ENCODE peak calls at places on chromosomes 6 and 20, in six cellular contexts. One of them, this sample, is unnamed.

GRCh38 chr20:61569836-61570235 is 317.8 kb downstream of the CDH4 start:
- DNase-seq in brain microvascular endothelial cell: no peak
- DNase-seq in CD8-positive, alpha-beta T cell: no peak
- DNase-seq in dorsolateral prefrontal cortex: no peak
- DNase-seq in cardiac muscle cell: no peak
- DNase-seq in aorta: peak
- DNase-seq in this sample: no peak

GRCh38 chr6:14828146-14828705 is 417.6 kb upstream of the JARID2 start:
- DNase-seq in aorta: no peak
- DNase-seq in brain microvascular endothelial cell: no peak
- DNase-seq in CD8-positive, alpha-beta T cell: no peak
- DNase-seq in cardiac muscle cell: no peak
- DNase-seq in dorsolateral prefrontal cortex: no peak
- DNase-seq in this sample: no peak

GRCh38 chr6:43978473-43979360 is 148.5 kb downstream of the MRPL14 start:
- DNase-seq in cardiac muscle cell: peak
- DNase-seq in aorta: peak
- DNase-seq in dorsolateral prefrontal cortex: no peak
- DNase-seq in brain microvascular endothelial cell: no peak
- DNase-seq in CD8-positive, alpha-beta T cell: no peak
- DNase-seq in this sample: no peak

GRCh38 chr6:56374841-56375369 is 127.5 kb upstream of the COL21A1 start:
- DNase-seq in cardiac muscle cell: peak
- DNase-seq in dorsolateral prefrontal cortex: no peak
- DNase-seq in CD8-positive, alpha-beta T cell: no peak
- DNase-seq in aorta: no peak
- DNase-seq in brain microvascular endothelial cell: peak
- DNase-seq in this sample: no peak

GRCh38 chr20:23228912-23229311 is 121.7 kb upstream of the NXT1 start:
- DNase-seq in aorta: peak
- DNase-seq in brain microvascular endothelial cell: peak
- DNase-seq in cardiac muscle cell: peak
- DNase-seq in dorsolateral prefrontal cortex: no peak
- DNase-seq in CD8-positive, alpha-beta T cell: no peak
- DNase-seq in this sample: peak

GRCh38 chr6:83978324-83978734 is 55.2 kb upstream of the MRAP2 start:
- DNase-seq in brain microvascular endothelial cell: no peak
- DNase-seq in dorsolateral prefrontal cortex: no peak
- DNase-seq in aorta: no peak
- DNase-seq in CD8-positive, alpha-beta T cell: no peak
- DNase-seq in cardiac muscle cell: no peak
- DNase-seq in this sample: no peak

GRCh38 chr6:19569563-19569962 is 267.6 kb upstream of the ID4 start:
- DNase-seq in aorta: no peak
- DNase-seq in dorsolateral prefrontal cortex: no peak
- DNase-seq in cardiac muscle cell: no peak
- DNase-seq in CD8-positive, alpha-beta T cell: no peak
- DNase-seq in brain microvascular endothelial cell: no peak
- DNase-seq in this sample: no peak

GRCh38 chr6:101391772-101392560 is 1.5 kb upstream of the GRIK2 start:
- DNase-seq in dorsolateral prefrontal cortex: no peak
- DNase-seq in aorta: no peak
- DNase-seq in CD8-positive, alpha-beta T cell: no peak
- DNase-seq in cardiac muscle cell: no peak
- DNase-seq in brain microvascular endothelial cell: no peak
- DNase-seq in this sample: no peak

GRCh38 chr6:32886674-32887383 is 32.8 kb downstream of the PSMB9 start:
- DNase-seq in aorta: no peak
- DNase-seq in brain microvascular endothelial cell: peak
- DNase-seq in CD8-positive, alpha-beta T cell: no peak
- DNase-seq in cardiac muscle cell: peak
- DNase-seq in dorsolateral prefrontal cortex: no peak
- DNase-seq in this sample: peak

GRCh38 chr20:51563597-51564332 is 21.2 kb upstream of the NFATC2 start:
- DNase-seq in CD8-positive, alpha-beta T cell: no peak
- DNase-seq in brain microvascular endothelial cell: peak
- DNase-seq in dorsolateral prefrontal cortex: no peak
- DNase-seq in aorta: peak
- DNase-seq in cardiac muscle cell: peak
- DNase-seq in this sample: no peak

GRCh38 chr6:6843057-6843627 is 254.6 kb downstream of the LY86 start:
- DNase-seq in dorsolateral prefrontal cortex: no peak
- DNase-seq in aorta: no peak
- DNase-seq in CD8-positive, alpha-beta T cell: no peak
- DNase-seq in brain microvascular endothelial cell: no peak
- DNase-seq in cardiac muscle cell: peak
- DNase-seq in this sample: no peak

GRCh38 chr6:116136373-116136772 is 10.4 kb upstream of the COL10A1 start:
- DNase-seq in CD8-positive, alpha-beta T cell: no peak
- DNase-seq in brain microvascular endothelial cell: no peak
- DNase-seq in cardiac muscle cell: no peak
- DNase-seq in dorsolateral prefrontal cortex: no peak
- DNase-seq in aorta: no peak
- DNase-seq in this sample: no peak

GRCh38 chr6:149147939-149148718 is 169.4 kb upstream of the TAB2 start:
- DNase-seq in aorta: no peak
- DNase-seq in cardiac muscle cell: no peak
- DNase-seq in brain microvascular endothelial cell: no peak
- DNase-seq in dorsolateral prefrontal cortex: no peak
- DNase-seq in CD8-positive, alpha-beta T cell: peak
- DNase-seq in this sample: no peak

GRCh38 chr20:58010666-58011065 is 217.8 kb downstream of the ANKRD60 start:
- DNase-seq in aorta: peak
- DNase-seq in dorsolateral prefrontal cortex: no peak
- DNase-seq in cardiac muscle cell: no peak
- DNase-seq in brain microvascular endothelial cell: no peak
- DNase-seq in CD8-positive, alpha-beta T cell: no peak
- DNase-seq in this sample: no peak

GRCh38 chr6:69994251-69994650 is 127.9 kb downstream of the COL19A1 start:
- DNase-seq in dorsolateral prefrontal cortex: no peak
- DNase-seq in brain microvascular endothelial cell: peak
- DNase-seq in CD8-positive, alpha-beta T cell: no peak
- DNase-seq in aorta: no peak
- DNase-seq in cardiac muscle cell: no peak
- DNase-seq in this sample: no peak

GRCh38 chr6:34524989-34525388 is 31.1 kb downstream of the SPDEF start:
- DNase-seq in CD8-positive, alpha-beta T cell: no peak
- DNase-seq in cardiac muscle cell: no peak
- DNase-seq in dorsolateral prefrontal cortex: no peak
- DNase-seq in brain microvascular endothelial cell: no peak
- DNase-seq in aorta: no peak
- DNase-seq in this sample: no peak

GRCh38 chr6:6368684-6369052 is 48.2 kb upstream of the F13A1 start:
- DNase-seq in dorsolateral prefrontal cortex: no peak
- DNase-seq in CD8-positive, alpha-beta T cell: no peak
- DNase-seq in aorta: no peak
- DNase-seq in brain microvascular endothelial cell: no peak
- DNase-seq in cardiac muscle cell: no peak
- DNase-seq in this sample: no peak

GRCh38 chr6:7052441-7052936 is 55.3 kb upstream of the RREB1 start:
- DNase-seq in dorsolateral prefrontal cortex: peak
- DNase-seq in aorta: peak
- DNase-seq in brain microvascular endothelial cell: peak
- DNase-seq in cardiac muscle cell: peak
- DNase-seq in CD8-positive, alpha-beta T cell: peak
- DNase-seq in this sample: peak

GRCh38 chr6:38355519-38355918 is 284.2 kb downstream of the BTBD9 start:
- DNase-seq in cardiac muscle cell: no peak
- DNase-seq in brain microvascular endothelial cell: no peak
- DNase-seq in dorsolateral prefrontal cortex: no peak
- DNase-seq in aorta: no peak
- DNase-seq in CD8-positive, alpha-beta T cell: no peak
- DNase-seq in this sample: no peak

GRCh38 chr6:80566361-80566760 is 459.9 kb downstream of the BCKDHB start:
- DNase-seq in dorsolateral prefrontal cortex: no peak
- DNase-seq in brain microvascular endothelial cell: no peak
- DNase-seq in CD8-positive, alpha-beta T cell: no peak
- DNase-seq in cardiac muscle cell: no peak
- DNase-seq in aorta: no peak
- DNase-seq in this sample: no peak

GRCh38 chr6:138219398-138219797 is 1.1 kb upstream of the PBOV1 start:
- DNase-seq in cardiac muscle cell: no peak
- DNase-seq in CD8-positive, alpha-beta T cell: no peak
- DNase-seq in aorta: no peak
- DNase-seq in brain microvascular endothelial cell: no peak
- DNase-seq in dorsolateral prefrontal cortex: no peak
- DNase-seq in this sample: no peak

GRCh38 chr6:71248306-71248705 is 40.3 kb upstream of the OGFRL1 start:
- DNase-seq in cardiac muscle cell: peak
- DNase-seq in CD8-positive, alpha-beta T cell: no peak
- DNase-seq in brain microvascular endothelial cell: peak
- DNase-seq in dorsolateral prefrontal cortex: no peak
- DNase-seq in aorta: no peak
- DNase-seq in this sample: peak

GRCh38 chr20:35173576-35174192 is 1.8 kb downstream of the PROCR start:
- DNase-seq in CD8-positive, alpha-beta T cell: no peak
- DNase-seq in aorta: no peak
- DNase-seq in cardiac muscle cell: no peak
- DNase-seq in brain microvascular endothelial cell: no peak
- DNase-seq in dorsolateral prefrontal cortex: no peak
- DNase-seq in this sample: no peak

GRCh38 chr6:156718647-156719394 is 58.4 kb upstream of the ARID1B start:
- DNase-seq in aorta: peak
- DNase-seq in cardiac muscle cell: peak
- DNase-seq in dorsolateral prefrontal cortex: peak
- DNase-seq in CD8-positive, alpha-beta T cell: no peak
- DNase-seq in brain microvascular endothelial cell: peak
- DNase-seq in this sample: no peak

GRCh38 chr6:31396422-31397152 is 6.8 kb upstream of the MICA start:
- DNase-seq in cardiac muscle cell: peak
- DNase-seq in aorta: peak
- DNase-seq in brain microvascular endothelial cell: peak
- DNase-seq in dorsolateral prefrontal cortex: peak
- DNase-seq in CD8-positive, alpha-beta T cell: peak
- DNase-seq in this sample: no peak

GRCh38 chr6:74671558-74672025 is 534.3 kb downstream of the COL12A1 start:
- DNase-seq in cardiac muscle cell: peak
- DNase-seq in aorta: no peak
- DNase-seq in dorsolateral prefrontal cortex: no peak
- DNase-seq in CD8-positive, alpha-beta T cell: no peak
- DNase-seq in brain microvascular endothelial cell: peak
- DNase-seq in this sample: peak

GRCh38 chr6:152598421-152598820 is 38.7 kb downstream of the SYNE1 start:
- DNase-seq in aorta: no peak
- DNase-seq in brain microvascular endothelial cell: no peak
- DNase-seq in cardiac muscle cell: peak
- DNase-seq in dorsolateral prefrontal cortex: no peak
- DNase-seq in CD8-positive, alpha-beta T cell: no peak
- DNase-seq in this sample: no peak

GRCh38 chr6:154106251-154106650 is 67.2 kb downstream of the OPRM1 start:
- DNase-seq in brain microvascular endothelial cell: no peak
- DNase-seq in aorta: no peak
- DNase-seq in dorsolateral prefrontal cortex: no peak
- DNase-seq in CD8-positive, alpha-beta T cell: no peak
- DNase-seq in cardiac muscle cell: no peak
- DNase-seq in this sample: no peak

GRCh38 chr20:48789185-48789668 is 38.6 kb downstream of the PREX1 start:
- DNase-seq in brain microvascular endothelial cell: no peak
- DNase-seq in cardiac muscle cell: no peak
- DNase-seq in aorta: no peak
- DNase-seq in CD8-positive, alpha-beta T cell: no peak
- DNase-seq in dorsolateral prefrontal cortex: no peak
- DNase-seq in this sample: no peak

GRCh38 chr6:45786243-45786795 is 229.3 kb downstream of the CLIC5 start:
- DNase-seq in cardiac muscle cell: no peak
- DNase-seq in brain microvascular endothelial cell: no peak
- DNase-seq in CD8-positive, alpha-beta T cell: no peak
- DNase-seq in aorta: no peak
- DNase-seq in dorsolateral prefrontal cortex: no peak
- DNase-seq in this sample: no peak

DNA sequence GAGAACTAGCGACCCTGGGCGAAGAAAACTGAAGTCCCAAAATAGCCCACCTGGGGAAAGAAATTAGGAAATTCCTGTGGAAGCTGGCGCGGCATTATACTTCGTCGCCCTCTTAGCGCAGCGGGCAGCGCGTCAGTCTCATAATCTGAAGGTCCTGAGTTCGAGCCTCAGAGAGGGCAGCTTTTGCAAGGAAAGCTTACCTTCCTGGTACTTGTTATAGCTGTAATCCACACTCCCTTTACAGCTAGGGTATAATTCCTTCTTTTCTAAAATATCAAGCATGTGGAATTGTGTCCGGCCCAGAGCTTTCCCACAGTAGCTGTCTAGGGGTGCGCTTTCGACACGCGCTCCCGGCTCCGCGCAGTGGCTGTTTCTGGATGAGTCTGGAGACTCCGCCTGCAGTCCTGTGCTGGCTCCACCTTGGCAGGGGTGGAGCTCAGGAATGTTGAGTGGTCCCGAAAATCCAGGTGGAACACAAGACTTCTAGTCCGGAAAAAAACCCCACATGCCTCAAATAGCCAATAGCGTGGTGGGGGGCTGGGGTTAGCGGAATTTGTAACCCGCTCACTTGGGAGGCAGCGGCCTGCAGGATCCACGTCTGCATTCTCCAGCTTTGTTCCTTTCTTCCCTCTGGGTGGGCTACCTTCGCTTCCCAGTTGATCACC is 83.7 kb upstream of the ZNF322 start:
- DNase-seq in cardiac muscle cell: peak
- DNase-seq in dorsolateral prefrontal cortex: no peak
- DNase-seq in brain microvascular endothelial cell: peak
- DNase-seq in CD8-positive, alpha-beta T cell: no peak
- DNase-seq in aorta: no peak
- DNase-seq in this sample: peak
- H3K4me3 ChIP-seq in cardiac muscle cell: peak
- H3K4me3 ChIP-seq in dorsolateral prefrontal cortex: no peak
- H3K4me3 ChIP-seq in brain microvascular endothelial cell: peak
- H3K4me3 ChIP-seq in CD8-positive, alpha-beta T cell: no peak
- H3K4me3 ChIP-seq in aorta: no peak
- H3K4me3 ChIP-seq in this sample: peak

GRCh38 chr6:109561844-109562243 is 78.8 kb upstream of the ZBTB24 start:
- DNase-seq in brain microvascular endothelial cell: no peak
- DNase-seq in CD8-positive, alpha-beta T cell: no peak
- DNase-seq in dorsolateral prefrontal cortex: no peak
- DNase-seq in aorta: no peak
- DNase-seq in cardiac muscle cell: no peak
- DNase-seq in this sample: no peak
- H3K4me3 ChIP-seq in brain microvascular endothelial cell: no peak
- H3K4me3 ChIP-seq in CD8-positive, alpha-beta T cell: no peak
- H3K4me3 ChIP-seq in dorsolateral prefrontal cortex: no peak
- H3K4me3 ChIP-seq in aorta: no peak
- H3K4me3 ChIP-seq in cardiac muscle cell: no peak
- H3K4me3 ChIP-seq in this sample: no peak

GRCh38 chr6:111260570-111261298 is 173.4 kb downstream of the SLC16A10 start:
- DNase-seq in cardiac muscle cell: no peak
- DNase-seq in aorta: no peak
- DNase-seq in brain microvascular endothelial cell: no peak
- DNase-seq in CD8-positive, alpha-beta T cell: no peak
- DNase-seq in dorsolateral prefrontal cortex: no peak
- DNase-seq in this sample: no peak
- H3K4me3 ChIP-seq in cardiac muscle cell: no peak
- H3K4me3 ChIP-seq in aorta: no peak
- H3K4me3 ChIP-seq in brain microvascular endothelial cell: no peak
- H3K4me3 ChIP-seq in CD8-positive, alpha-beta T cell: no peak
- H3K4me3 ChIP-seq in dorsolateral prefrontal cortex: no peak
- H3K4me3 ChIP-seq in this sample: peak

DNA sequence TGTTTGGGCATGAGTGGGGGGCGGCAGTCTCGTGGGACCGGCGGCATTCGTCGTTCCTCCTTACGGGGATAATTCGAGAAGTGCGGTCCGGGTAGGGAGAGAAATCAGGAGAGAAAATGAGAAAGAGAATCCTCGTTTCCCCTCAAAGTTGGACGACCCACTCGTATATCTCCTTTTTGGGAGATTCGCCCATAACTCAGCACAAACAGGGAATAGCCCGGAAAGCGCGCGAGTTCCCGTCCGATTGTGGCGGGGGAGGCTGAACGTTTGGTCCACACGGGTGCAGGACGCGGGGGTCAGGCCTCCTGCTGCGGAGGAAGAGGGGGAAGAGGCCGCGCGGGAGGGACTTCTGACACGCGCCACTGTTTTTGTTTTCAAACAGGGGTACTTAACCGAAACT is 42.4 kb downstream of the POPDC3 start:
- DNase-seq in dorsolateral prefrontal cortex: peak
- DNase-seq in cardiac muscle cell: peak
- DNase-seq in brain microvascular endothelial cell: no peak
- DNase-seq in CD8-positive, alpha-beta T cell: no peak
- DNase-seq in aorta: peak
- DNase-seq in this sample: no peak
- H3K4me3 ChIP-seq in dorsolateral prefrontal cortex: peak
- H3K4me3 ChIP-seq in cardiac muscle cell: peak
- H3K4me3 ChIP-seq in brain microvascular endothelial cell: peak
- H3K4me3 ChIP-seq in CD8-positive, alpha-beta T cell: peak
- H3K4me3 ChIP-seq in aorta: peak
- H3K4me3 ChIP-seq in this sample: peak